ENCODE peak calls at places on chromosomes 6 and 20, in four cellular contexts. G is endothelial cell, M is right lobe of liver, C is iris pigment epithelial cell. T is an unnamed sample.

GRCh38 chr20:57851786-57852185 is 142.0 kb upstream of the PMEPA1 start:
- DNase-seq in G (no peak), M (no peak), C (no peak), T (no peak)

GRCh38 chr20:51346686-51347485 is 195.6 kb downstream of the NFATC2 start:
- DNase-seq in M (no peak), C (peak), G (no peak), T (no peak)

GRCh38 chr20:57795347-57795697 is 85.5 kb upstream of the PMEPA1 start:
- DNase-seq in G (no peak), M (no peak), C (peak), T (no peak)

GRCh38 chr6:158042245-158042798 is 60.7 kb downstream of the SYNJ2 start:
- DNase-seq in M (no peak), G (no peak), C (peak), T (peak)

GRCh38 chr6:158611600-158612041 is 32.9 kb downstream of the DYNLT1 start:
- DNase-seq in G (no peak), C (no peak), M (no peak), T (no peak)

GRCh38 chr20:3218307-3218988 is 9.2 kb downstream of the ITPA start:
- DNase-seq in C (no peak), M (peak), G (peak), T (peak)

GRCh38 chr20:9590189-9590588 is 75.8 kb downstream of the LAMP5 start:
- DNase-seq in G (no peak), C (peak), M (no peak), T (no peak)

GRCh38 chr6:4253604-4254211 is 118.3 kb upstream of the ECI2 start:
- DNase-seq in G (no peak), C (peak), M (no peak), T (peak)

GRCh38 chr20:34560141-34560523 is 1.6 kb downstream of the MAP1LC3A start:
- DNase-seq in M (peak), G (no peak), C (no peak), T (no peak)

GRCh38 chr20:57568960-57569359 is 8.1 kb downstream of the PCK1 start:
- DNase-seq in C (no peak), G (no peak), M (peak), T (no peak)

GRCh38 chr6:33781105-33781975 is 7.6 kb downstream of the LEMD2 start:
- DNase-seq in G (peak), C (peak), M (no peak), T (no peak)

GRCh38 chr6:133894795-133895401 is 6.0 kb downstream of the TCF21 start:
- DNase-seq in M (no peak), G (no peak), C (peak), T (no peak)

GRCh38 chr20:15146948-15147347 is 809.5 kb upstream of the FLRT3 start:
- DNase-seq in C (no peak), G (no peak), M (no peak), T (no peak)

GRCh38 chr6:169858293-169858934 is 107.0 kb downstream of the ERMARD start:
- DNase-seq in C (no peak), G (no peak), M (no peak), T (no peak)

GRCh38 chr20:14617123-14617522 is 279.7 kb upstream of the FLRT3 start:
- DNase-seq in C (no peak), M (no peak), G (no peak), T (no peak)

GRCh38 chr6:142796571-142796970 is 148.4 kb downstream of the HIVEP2 start:
- DNase-seq in G (no peak), M (no peak), C (peak), T (peak)

GRCh38 chr6:95249176-95249575 is 328.2 kb upstream of the MANEA start:
- DNase-seq in G (no peak), M (no peak), C (peak), T (no peak)

GRCh38 chr6:138682722-138683521 is 90.6 kb upstream of the CCDC28A start:
- DNase-seq in G (no peak), M (no peak), C (peak), T (no peak)

GRCh38 chr20:3788685-3789155 is 2.2 kb upstream of the CENPB start:
- DNase-seq in C (no peak), G (no peak), M (no peak), T (no peak)

GRCh38 chr6:75283907-75284284 is 696 bp downstream of the TMEM30A start:
- DNase-seq in G (no peak), M (no peak), C (no peak), T (no peak)

T was measured in HEK293T.